ENCODE peak calls at places on chromosomes 4 and X, in nine cellular contexts. U, P, W, J, T, Q, L, I and B are unnamed samples. For H3K4me1, the result is how much of the 10 kb centered on the place peaks cover.

GRCh38 chrX:23803931-23804381 is 21.0 kb downstream of the SAT1 start:
- DNase-seq in L (peak), Q (peak), J (no peak), P (no peak), I (no peak), W (peak), U (no peak), T (no peak), B (no peak)

GRCh38 chr4:158253350-158253980 is 43.2 kb downstream of the TMEM144 start:
- DNase-seq in Q (peak), U (no peak), W (peak), J (no peak), I (peak), T (no peak), P (peak), L (peak), B (peak)

GRCh38 chrX:155611302-155611701 is 1.4 kb downstream of the TMLHE start:
- DNase-seq in J (no peak), L (no peak), P (no peak), U (no peak), I (no peak), T (no peak), Q (no peak), W (no peak), B (no peak)

GRCh38 chrX:18676470-18676869 is 4.6 kb upstream of the RS1 start:
- DNase-seq in I (no peak), U (no peak), T (no peak), Q (peak), W (peak), P (peak), J (no peak), L (peak), B (no peak)

GRCh38 chr4:111330786-111331185 is 707.9 kb upstream of the PITX2 start:
- DNase-seq in P (peak), L (no peak), I (no peak), W (no peak), T (no peak), J (no peak), U (no peak), Q (no peak), B (no peak)

GRCh38 chrX:39903343-39903742 is 194.4 kb downstream of the BCOR start:
- DNase-seq in J (no peak), T (no peak), L (peak), W (no peak), Q (no peak), P (no peak), U (no peak), I (no peak), B (no peak)

GRCh38 chr4:7712021-7712420 is 227.6 kb downstream of the AFAP1 start:
- DNase-seq in U (no peak), Q (no peak), L (no peak), P (no peak), I (no peak), J (no peak), W (no peak), T (no peak), B (no peak)

GRCh38 chrX:122880952-122881351 is 303.1 kb upstream of the GRIA3 start:
- DNase-seq in W (no peak), T (no peak), I (no peak), J (no peak), U (no peak), L (no peak), P (no peak), Q (no peak), B (no peak)

GRCh38 chr4:147407261-147408045 is 73.4 kb upstream of the EDNRA start:
- DNase-seq in J (no peak), I (no peak), T (no peak), W (no peak), Q (peak), U (no peak), L (peak), P (peak), B (no peak)

GRCh38 chr4:78645853-78646757 is 94.5 kb downstream of the ANXA3 start:
- DNase-seq in W (peak), T (peak), P (no peak), U (peak), L (peak), I (no peak), J (no peak), Q (peak), B (peak)

GRCh38 chrX:124805486-124805885 is 459.1 kb downstream of the SH2D1A start:
- DNase-seq in J (no peak), L (no peak), P (no peak), T (no peak), Q (no peak), W (no peak), I (no peak), U (no peak), B (no peak)

GRCh38 chr4:140296335-140296753 is 77.1 kb upstream of the SCOC start:
- DNase-seq in L (peak), J (no peak), W (peak), Q (peak), I (no peak), T (peak), P (no peak), U (peak), B (peak)

GRCh38 chr4:153448003-153448731 is 18.0 kb upstream of the TMEM131L start:
- DNase-seq in Q (no peak), L (peak), U (no peak), W (peak), T (no peak), P (no peak), J (no peak), I (no peak), B (no peak)

GRCh38 chr4:81682492-81682891 is 210.8 kb upstream of the RASGEF1B start:
- DNase-seq in W (no peak), U (no peak), Q (no peak), T (no peak), L (no peak), I (no peak), P (peak), J (no peak), B (no peak)

GRCh38 chr4:156102411-156102810 is 148.7 kb upstream of the CTSO start:
- DNase-seq in T (no peak), W (no peak), P (no peak), L (no peak), U (no peak), J (no peak), Q (no peak), I (no peak), B (no peak)

GRCh38 chr4:174209296-174209695 is 74.2 kb downstream of the FBXO8 start:
- DNase-seq in T (no peak), J (no peak), L (no peak), U (no peak), W (no peak), I (no peak), P (no peak), Q (no peak), B (no peak)

GRCh38 chr4:20305976-20306375 is 54.3 kb downstream of the SLIT2 start:
- DNase-seq in T (no peak), J (no peak), L (peak), W (peak), I (no peak), U (no peak), Q (no peak), P (no peak), B (no peak)

GRCh38 chr4:181662383-181662782 is 580.8 kb upstream of the TENM3 start:
- DNase-seq in L (peak), I (no peak), P (no peak), W (no peak), T (no peak), J (no peak), U (no peak), Q (no peak), B (no peak)

GRCh38 chr4:112523764-112524505 is 8.0 kb upstream of the NEUROG2 start:
- DNase-seq in L (peak), T (no peak), P (peak), W (peak), U (peak), J (peak), Q (peak), I (peak), B (peak)

GRCh38 chrX:28639502-28639901 is 52.3 kb downstream of the IL1RAPL1 start:
- DNase-seq in T (no peak), P (no peak), J (no peak), I (no peak), W (no peak), U (no peak), Q (no peak), L (no peak), B (no peak)

GRCh38 chr4:185532795-185533324 is 2.4 kb downstream of the PDLIM3 start:
- DNase-seq in L (peak), W (no peak), Q (no peak), P (no peak), I (no peak), T (no peak), J (no peak), U (no peak), B (no peak)
- H3K4me1 ChIP-seq in L (under half), W (under half), Q (under half), P (under half), I (under half), T (under half), J (under half), U (under half), B (under half)

GRCh38 chr4:37995981-37996770 is 36.0 kb downstream of the PTTG2 start:
- DNase-seq in T (no peak), I (no peak), L (no peak), W (no peak), J (no peak), P (no peak), Q (no peak), U (peak), B (peak)

GRCh38 chr4:37998225-37998624 is 38.0 kb downstream of the PTTG2 start:
- DNase-seq in W (no peak), P (no peak), J (no peak), T (no peak), Q (no peak), I (no peak), L (no peak), U (peak), B (no peak)

GRCh38 chr4:38001927-38002326 is 41.7 kb downstream of the PTTG2 start:
- DNase-seq in L (no peak), T (no peak), J (no peak), I (no peak), U (no peak), Q (no peak), P (no peak), W (no peak), B (no peak)

GRCh38 chr4:38002451-38003071 is 42.4 kb downstream of the PTTG2 start:
- DNase-seq in I (no peak), J (no peak), W (no peak), P (peak), Q (no peak), T (no peak), U (no peak), L (no peak), B (no peak)

DNA sequence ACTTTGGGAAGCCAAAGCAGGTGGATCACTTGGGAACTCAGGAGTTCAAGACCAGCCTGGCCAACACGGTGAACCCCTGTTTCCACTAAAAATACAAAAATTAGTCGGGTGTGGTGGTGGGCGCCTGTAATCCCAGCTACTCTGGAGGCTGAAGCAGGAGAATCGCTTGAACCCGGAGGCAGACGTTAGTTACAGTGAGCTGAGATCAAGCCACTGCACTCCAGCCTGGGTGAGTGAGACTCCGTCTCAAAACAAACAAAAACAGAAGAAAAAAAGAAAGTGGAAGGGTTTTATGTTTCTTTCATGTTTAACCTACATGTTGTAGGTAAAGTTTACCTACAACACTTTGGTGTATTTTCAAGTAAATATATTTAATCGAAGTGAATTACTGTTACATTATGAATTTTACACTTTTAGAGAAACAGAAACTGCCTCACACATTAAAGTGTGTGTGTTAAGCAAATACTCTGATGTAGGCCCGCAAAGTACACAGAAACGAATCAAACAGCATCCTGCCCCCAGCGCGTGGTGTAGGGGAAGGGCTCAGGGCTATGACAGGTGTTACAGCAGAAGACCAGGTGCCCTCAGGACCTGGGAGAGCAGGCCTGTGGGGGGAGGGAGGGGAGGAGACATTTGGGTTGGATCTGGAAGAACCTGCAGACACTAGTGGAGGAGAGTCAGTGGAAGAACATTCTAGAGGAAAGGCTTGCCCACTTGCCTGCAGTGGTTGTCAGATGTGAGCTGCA is 39.0 kb downstream of the PTTG2 start:
- DNase-seq in T (no peak), W (peak), L (no peak), I (no peak), U (no peak), J (no peak), P (no peak), Q (no peak), B (no peak)
- H3K27ac ChIP-seq in T (no peak), W (peak), L (no peak), I (no peak), U (no peak), J (no peak), P (no peak), Q (no peak), B (no peak)

GRCh38 chrX:48814722-48815121 is 11.6 kb upstream of the ERAS start:
- DNase-seq in P (no peak), W (no peak), L (no peak), I (no peak), T (no peak), J (no peak), U (no peak), Q (no peak), B (no peak)
- H3K4me3 ChIP-seq in P (no peak), W (no peak), L (no peak), I (no peak), T (no peak), J (no peak), U (no peak), Q (no peak), B (no peak)

DNA sequence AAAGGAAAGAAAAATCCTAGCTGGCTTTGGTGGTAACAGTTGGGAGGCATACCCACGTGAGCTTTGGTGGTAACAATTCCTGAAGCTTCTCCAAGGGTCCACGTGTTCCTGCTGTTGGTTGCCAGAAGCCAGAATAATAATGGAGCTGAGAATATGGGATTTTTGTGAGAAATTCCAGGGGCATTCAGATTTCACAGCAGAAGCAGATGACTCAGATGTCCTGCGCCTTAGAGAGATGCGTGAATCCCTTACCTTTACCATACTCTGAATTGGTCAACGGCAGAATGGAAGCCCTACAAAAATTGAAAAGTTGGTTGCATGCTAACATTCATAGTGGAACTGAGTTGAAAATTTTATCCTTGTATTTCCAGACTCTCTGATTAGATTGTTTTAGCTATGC is 28.8 kb downstream of the PHEX start:
- DNase-seq in Q (no peak), P (no peak), W (no peak), J (no peak), T (no peak), I (no peak), L (peak), U (no peak), B (no peak)
- H3K4me1 ChIP-seq in Q (under half), P (under half), W (under half), J (under half), T (under half), I (under half), L (under half), U (under half), B (under half)

DNA sequence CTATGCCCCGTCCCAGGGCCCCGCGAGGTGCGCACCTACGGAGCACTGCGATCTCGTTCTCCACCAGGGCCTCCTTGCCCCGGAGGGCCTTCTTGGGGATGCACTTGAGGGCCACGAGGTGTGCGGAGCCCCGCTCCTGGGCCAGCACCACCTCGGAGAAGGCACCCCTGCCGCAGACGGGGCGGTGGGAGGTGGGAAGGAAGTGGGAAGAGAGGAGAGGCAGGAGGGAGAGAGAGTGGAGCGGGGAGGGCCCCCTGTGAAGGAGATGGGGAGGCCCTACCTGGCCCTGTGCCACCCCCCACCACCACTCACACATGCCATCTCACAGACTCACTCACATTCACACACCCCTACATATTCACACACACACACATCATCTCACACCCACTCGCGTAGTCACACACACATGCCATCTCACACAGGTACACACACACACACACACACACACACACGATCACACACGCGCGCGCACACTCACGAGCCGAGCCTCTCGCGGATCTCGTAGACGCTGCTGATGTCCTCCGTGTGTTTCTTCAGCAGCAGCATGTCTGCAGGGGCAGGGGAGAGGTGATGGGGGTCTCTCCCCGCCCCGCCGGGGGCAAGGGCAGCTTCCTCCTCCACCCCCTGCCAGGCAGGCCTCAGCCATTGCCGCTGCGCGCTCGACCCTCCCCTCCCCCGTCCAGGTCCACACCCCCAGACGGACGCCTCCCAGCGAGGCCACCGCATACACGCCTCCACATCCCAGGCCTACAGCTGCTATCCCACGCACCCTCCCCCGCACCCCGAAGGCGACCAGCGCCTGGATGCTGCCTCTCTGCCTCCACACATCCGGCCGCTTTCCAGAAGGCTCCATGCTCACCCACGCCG is 849 bp downstream of the PNCK start:
- DNase-seq in L (peak), P (no peak), I (no peak), W (no peak), U (no peak), Q (no peak), J (peak), T (no peak), B (no peak)
- H3K27ac ChIP-seq in L (no peak), P (no peak), I (no peak), W (no peak), U (no peak), Q (no peak), J (no peak), T (no peak), B (no peak)

DNA sequence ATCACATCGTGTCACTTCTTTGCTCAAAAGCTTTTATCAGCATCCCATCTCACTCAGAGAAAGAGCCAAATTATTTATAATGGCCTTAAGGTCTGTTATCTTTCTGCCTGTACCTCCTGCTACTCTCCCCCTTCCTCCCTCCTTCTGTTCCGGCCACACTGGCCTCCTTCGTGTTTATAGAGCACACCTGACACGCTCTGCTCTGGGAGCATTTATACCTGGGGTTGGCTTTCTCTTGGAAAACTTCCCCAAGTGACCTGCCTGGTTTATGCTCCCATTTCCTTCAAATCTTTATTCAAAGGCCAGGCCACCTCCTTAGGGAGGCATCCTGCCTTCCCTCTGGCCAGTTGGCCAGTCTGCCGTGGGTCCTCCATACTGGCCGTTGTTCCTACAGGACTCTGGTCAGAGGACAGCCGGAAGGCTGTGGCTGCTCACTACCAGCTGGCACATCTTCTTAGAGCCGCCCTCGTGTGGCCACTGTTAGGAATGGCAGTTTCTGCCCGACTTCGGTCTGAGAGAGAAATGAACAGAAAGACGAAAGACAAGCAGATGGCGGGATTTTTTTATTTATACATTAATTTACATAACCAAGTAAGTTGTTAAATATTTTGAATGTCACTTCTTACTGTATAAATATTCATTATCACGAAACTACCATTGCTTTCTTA is 80.2 kb upstream of the CBLL2 start:
- DNase-seq in T (peak), U (peak), I (peak), P (peak), L (peak), J (peak), W (peak), Q (peak), B (peak)
- H3K4me3 ChIP-seq in T (no peak), U (no peak), I (no peak), P (no peak), L (no peak), J (no peak), W (no peak), Q (no peak), B (no peak)

GRCh38 chr4:6307230-6307629 is 37.6 kb downstream of the WFS1 start:
- DNase-seq in T (no peak), P (no peak), I (no peak), U (no peak), L (no peak), W (no peak), J (no peak), Q (no peak), B (no peak)
- H3K4me1 ChIP-seq in T (under half), P (under half), I (under half), U (under half), L (under half), W (under half), J (under half), Q (under half), B (under half)

GRCh38 chr4:150116506-150116905 is 38.3 kb downstream of the DCLK2 start:
- DNase-seq in U (no peak), J (no peak), Q (no peak), I (no peak), L (no peak), T (no peak), W (no peak), P (no peak), B (no peak)
- H3K27ac ChIP-seq in U (no peak), J (no peak), Q (peak), I (no peak), L (no peak), T (no peak), W (no peak), P (no peak), B (no peak)